ENCODE peak calls at places on chromosome 4, in six cellular contexts. Q, M, V, B, N and U are unnamed samples.

GRCh38 chr4:180539284-180539683 is 1703.9 kb upstream of the TENM3 start:
- DNase-seq in V (no peak), M (no peak), B (no peak), Q (no peak), N (no peak), U (no peak)

GRCh38 chr4:168509786-168510185 is 12.9 kb downstream of the PALLD start:
- DNase-seq in V (no peak), M (no peak), Q (peak; percentile 36), B (no peak), N (no peak), U (no peak)

GRCh38 chr4:6768539-6768905 is 14.0 kb upstream of the KIAA0232 start:
- DNase-seq in V (no peak), B (no peak), N (no peak), M (no peak), Q (peak; percentile 78), U (no peak)

GRCh38 chr4:159229164-159229563 is 126.3 kb downstream of the RAPGEF2 start:
- DNase-seq in V (peak; percentile 7), B (no peak), M (no peak), Q (no peak), N (no peak), U (no peak)

GRCh38 chr4:106010761-106011160 is 115.5 kb downstream of the NPNT start:
- DNase-seq in Q (no peak), M (no peak), B (no peak), V (no peak), N (no peak), U (no peak)

GRCh38 chr4:88138561-88138960 is 19.9 kb downstream of the ABCG2 start:
- DNase-seq in V (no peak), Q (no peak), M (no peak), B (no peak), N (no peak), U (no peak)

GRCh38 chr4:24846716-24847115 is 51.3 kb downstream of the SOD3 start:
- DNase-seq in Q (no peak), V (no peak), B (no peak), M (no peak), N (peak; percentile 2), U (no peak)

GRCh38 chr4:4182835-4183568 is 43.7 kb downstream of the OTOP1 start:
- DNase-seq in V (peak; percentile 40), Q (peak; percentile 5), M (peak; percentile 45), B (no peak), N (peak; percentile 0), U (no peak)

GRCh38 chr4:87947381-87948160 is 27.9 kb upstream of the SPP1 start:
- DNase-seq in N (no peak), M (no peak), Q (no peak), B (no peak), V (no peak), U (no peak)

GRCh38 chr4:87868482-87868881 is 35.7 kb downstream of the MEPE start:
- DNase-seq in M (no peak), V (no peak), B (no peak), N (no peak), Q (no peak), U (no peak)

GRCh38 chr4:13535118-13535517 is 9.2 kb downstream of the NKX3-2 start:
- DNase-seq in Q (no peak), N (no peak), M (no peak), V (no peak), B (no peak), U (no peak)

GRCh38 chr4:172270421-172270820 is 457.2 kb downstream of the GALNTL6 start:
- DNase-seq in B (no peak), Q (no peak), M (no peak), V (no peak), N (peak; percentile 5), U (no peak)

GRCh38 chr4:42395595-42395994 is 1.7 kb upstream of the SHISA3 start:
- DNase-seq in V (no peak), N (no peak), Q (no peak), B (no peak), M (no peak), U (no peak)

GRCh38 chr4:13998850-13999249 is 371.3 kb upstream of the BOD1L1 start:
- DNase-seq in M (no peak), B (no peak), Q (no peak), V (no peak), N (no peak), U (no peak)

GRCh38 chr4:179095585-179096228 is 1653.5 kb upstream of the AGA start:
- DNase-seq in Q (peak; percentile 49), M (no peak), B (no peak), V (peak; percentile 8), N (no peak), U (no peak)

GRCh38 chr4:146342600-146343192 is 128.4 kb downstream of the REELD1 start:
- DNase-seq in M (peak; percentile 6), N (no peak), B (no peak), V (peak; percentile 19), Q (peak; percentile 58), U (no peak)

GRCh38 chr4:7949759-7950158 is 10.1 kb upstream of the AFAP1 start:
- DNase-seq in V (no peak), Q (no peak), B (no peak), M (no peak), N (no peak), U (no peak)

GRCh38 chr4:6206771-6207290 is 6.5 kb upstream of the JAKMIP1 start:
- DNase-seq in Q (no peak), B (no peak), M (no peak), N (no peak), V (no peak), U (peak; percentile 37)